ENCODE peak calls at places on chromosomes 3 and 15, in five cellular contexts. One of them, this sample, is unnamed.

GRCh38 chr3:18544135-18544534 is 119.0 kb upstream of the SATB1 start:
- DNase-seq in HepG2: no peak
- DNase-seq in K562: no peak
- DNase-seq in GM12878: no peak
- DNase-seq in H1: no peak
- DNase-seq in this sample: no peak

GRCh38 chr15:99431661-99432091 is 134.1 kb upstream of the MEF2A start:
- DNase-seq in K562: no peak
- DNase-seq in GM12878: no peak
- DNase-seq in H1: no peak
- DNase-seq in HepG2: no peak
- DNase-seq in this sample: no peak

GRCh38 chr15:91953432-91953831 is 99.9 kb downstream of the SLCO3A1 start:
- DNase-seq in HepG2: no peak
- DNase-seq in GM12878: no peak
- DNase-seq in H1: no peak
- DNase-seq in K562: no peak
- DNase-seq in this sample: no peak

GRCh38 chr3:126085276-126085675 is 1.4 kb upstream of the SLC41A3 start:
- DNase-seq in K562: no peak
- DNase-seq in H1: no peak
- DNase-seq in HepG2: no peak
- DNase-seq in GM12878: no peak
- DNase-seq in this sample: no peak

GRCh38 chr3:191331443-191331842 is 1.1 kb upstream of the UTS2B start:
- DNase-seq in GM12878: no peak
- DNase-seq in K562: no peak
- DNase-seq in H1: no peak
- DNase-seq in HepG2: no peak
- DNase-seq in this sample: no peak

GRCh38 chr3:127777332-127777731 is 45.0 kb downstream of the MGLL start:
- DNase-seq in HepG2: no peak
- DNase-seq in K562: no peak
- DNase-seq in H1: no peak
- DNase-seq in GM12878: no peak
- DNase-seq in this sample: no peak

GRCh38 chr3:122074621-122075265 is 19.6 kb downstream of the CD86 start:
- DNase-seq in GM12878: peak; percentile 92
- DNase-seq in HepG2: no peak
- DNase-seq in H1: no peak
- DNase-seq in K562: no peak
- DNase-seq in this sample: no peak

GRCh38 chr3:65811050-65811766 is 227.5 kb downstream of the MAGI1 start:
- DNase-seq in HepG2: no peak
- DNase-seq in H1: no peak
- DNase-seq in K562: no peak
- DNase-seq in GM12878: no peak
- DNase-seq in this sample: no peak

GRCh38 chr3:64998317-64998716 is 310.5 kb upstream of the ADAMTS9 start:
- DNase-seq in HepG2: no peak
- DNase-seq in H1: no peak
- DNase-seq in K562: no peak
- DNase-seq in GM12878: no peak
- DNase-seq in this sample: no peak

GRCh38 chr3:141610993-141611392 is 124.2 kb downstream of the RASA2 start:
- DNase-seq in K562: no peak
- DNase-seq in H1: no peak
- DNase-seq in GM12878: no peak
- DNase-seq in HepG2: no peak
- DNase-seq in this sample: no peak

GRCh38 chr15:76994971-76995945 is at the start of gene PSTPIP1:
- DNase-seq in H1: no peak
- DNase-seq in GM12878: no peak
- DNase-seq in HepG2: no peak
- DNase-seq in K562: no peak
- DNase-seq in this sample: peak; percentile 11

GRCh38 chr3:113304856-113305540 is 93.6 kb downstream of the BOC start:
- DNase-seq in GM12878: no peak
- DNase-seq in HepG2: no peak
- DNase-seq in K562: peak; percentile 5
- DNase-seq in H1: no peak
- DNase-seq in this sample: peak; percentile 38

GRCh38 chr3:14925729-14926591 is 21.4 kb upstream of the NR2C2 start:
- DNase-seq in HepG2: peak; percentile 62
- DNase-seq in GM12878: no peak
- DNase-seq in H1: no peak
- DNase-seq in K562: peak; percentile 82
- DNase-seq in this sample: no peak

GRCh38 chr3:18345015-18345367 is 80.1 kb downstream of the SATB1 start:
- DNase-seq in HepG2: no peak
- DNase-seq in H1: no peak
- DNase-seq in K562: no peak
- DNase-seq in GM12878: no peak
- DNase-seq in this sample: no peak

GRCh38 chr3:42719002-42719401 is 16.4 kb upstream of the HHATL start:
- DNase-seq in GM12878: no peak
- DNase-seq in H1: no peak
- DNase-seq in HepG2: no peak
- DNase-seq in K562: no peak
- DNase-seq in this sample: no peak

GRCh38 chr15:23690450-23690852 is 3.3 kb upstream of the NDN start:
- DNase-seq in GM12878: no peak
- DNase-seq in H1: no peak
- DNase-seq in HepG2: peak; percentile 93
- DNase-seq in K562: peak; percentile 11
- DNase-seq in this sample: peak; percentile 41

GRCh38 chr3:10505050-10505790 is at the start of gene ATP2B2:
- DNase-seq in HepG2: no peak
- DNase-seq in K562: no peak
- DNase-seq in GM12878: no peak
- DNase-seq in H1: no peak
- DNase-seq in this sample: peak; percentile 56

GRCh38 chr3:187831125-187832051 is 86.1 kb upstream of the BCL6 start:
- DNase-seq in HepG2: no peak
- DNase-seq in GM12878: no peak
- DNase-seq in K562: no peak
- DNase-seq in H1: no peak
- DNase-seq in this sample: no peak

GRCh38 chr3:65537109-65537508 is 501.6 kb downstream of the MAGI1 start:
- DNase-seq in H1: no peak
- DNase-seq in K562: no peak
- DNase-seq in GM12878: no peak
- DNase-seq in HepG2: no peak
- DNase-seq in this sample: no peak

GRCh38 chr15:26561130-26561529 is 211.7 kb downstream of the GABRB3 start:
- DNase-seq in GM12878: no peak
- DNase-seq in K562: no peak
- DNase-seq in H1: no peak
- DNase-seq in HepG2: no peak
- DNase-seq in this sample: no peak

GRCh38 chr15:68431792-68432401 is at the start of gene ITGA11:
- DNase-seq in GM12878: no peak
- DNase-seq in H1: no peak
- DNase-seq in K562: no peak
- DNase-seq in HepG2: no peak
- DNase-seq in this sample: peak; percentile 79

GRCh38 chr3:141795719-141796435 is 32.7 kb downstream of the GRK7 start:
- DNase-seq in HepG2: no peak
- DNase-seq in GM12878: no peak
- DNase-seq in K562: no peak
- DNase-seq in H1: no peak
- DNase-seq in this sample: no peak

GRCh38 chr3:21020681-21021080 is 730.3 kb downstream of the ZNF385D start:
- DNase-seq in H1: no peak
- DNase-seq in HepG2: no peak
- DNase-seq in K562: no peak
- DNase-seq in GM12878: no peak
- DNase-seq in this sample: no peak

DNA sequence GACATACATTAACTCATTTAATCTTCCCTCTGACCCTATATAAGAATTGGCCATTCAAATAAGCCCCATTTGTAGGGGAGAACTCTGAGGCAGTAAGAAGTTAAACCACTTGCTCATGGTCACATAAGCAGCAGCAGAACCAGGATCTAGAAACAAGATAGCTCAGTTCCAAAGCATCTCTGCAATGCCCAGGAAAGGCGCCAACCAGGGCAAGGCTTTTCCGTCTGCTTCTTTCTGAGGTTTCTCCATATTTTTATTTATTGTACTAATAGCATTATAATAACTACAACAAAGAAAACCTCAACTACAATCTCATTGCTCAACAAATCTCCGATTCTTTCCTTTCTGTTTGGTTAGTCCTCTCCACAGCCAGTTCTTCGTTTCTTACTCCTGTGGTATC is 4.3 kb upstream of the UBE2E2 start:
- DNase-seq in H1: no peak
- DNase-seq in GM12878: no peak
- DNase-seq in HepG2: no peak
- DNase-seq in K562: no peak
- DNase-seq in this sample: no peak
- TF ChIP-seq ATF2 in H1: no peak
- TF ChIP-seq ATF2 in GM12878: no peak
- TF ChIP-seq ATF2 in HepG2: no peak
- TF ChIP-seq ATF2 in K562: no peak
- TF ChIP-seq ATF2 in this sample: no peak

DNA sequence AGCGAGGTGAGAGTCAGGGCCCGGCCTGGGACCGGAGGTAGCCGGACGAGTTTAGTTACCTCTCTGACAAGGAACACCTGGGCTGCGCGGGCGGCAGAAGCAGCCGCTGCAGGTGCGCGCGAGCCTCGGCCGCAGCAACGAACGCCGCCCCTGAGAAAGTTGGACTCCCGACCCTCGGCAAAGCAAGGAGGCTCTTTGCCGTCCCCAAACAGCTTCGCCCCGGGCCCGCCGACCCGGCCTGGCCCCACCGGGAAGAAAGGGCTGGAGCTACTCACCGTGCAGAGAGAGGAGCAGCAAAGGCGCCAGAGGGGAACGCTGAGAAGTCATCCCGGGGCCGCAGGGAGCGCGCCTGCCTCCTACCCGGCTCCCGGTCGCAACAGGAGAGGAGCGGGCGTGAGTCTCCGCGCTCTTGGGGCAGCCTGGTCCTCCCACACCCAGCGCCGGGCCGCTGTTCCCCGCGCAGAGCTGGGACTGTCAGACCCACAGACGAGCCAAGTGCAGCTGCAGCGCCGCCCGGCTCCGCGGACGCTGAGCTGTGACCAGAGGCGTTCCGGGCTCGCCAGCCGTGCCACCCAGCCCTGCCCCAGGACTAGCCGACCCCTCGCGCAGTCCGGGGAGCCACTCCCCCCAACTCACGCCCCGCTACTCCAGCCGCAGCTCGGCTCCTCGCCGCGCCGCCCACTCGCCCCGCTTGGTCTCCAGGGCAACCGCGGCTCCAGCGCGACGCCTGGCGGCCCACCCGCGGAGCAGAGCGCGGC is at the start of gene IGSF11:
- DNase-seq in GM12878: no peak
- DNase-seq in H1: peak; percentile 34
- DNase-seq in K562: peak; percentile 73
- DNase-seq in HepG2: peak; percentile 9
- DNase-seq in this sample: peak; percentile 76
- TF ChIP-seq ATF2 in GM12878: no peak
- TF ChIP-seq ATF2 in H1: no peak
- TF ChIP-seq ATF2 in K562: no peak
- TF ChIP-seq ATF2 in HepG2: no peak
- TF ChIP-seq ATF2 in this sample: no peak

DNA sequence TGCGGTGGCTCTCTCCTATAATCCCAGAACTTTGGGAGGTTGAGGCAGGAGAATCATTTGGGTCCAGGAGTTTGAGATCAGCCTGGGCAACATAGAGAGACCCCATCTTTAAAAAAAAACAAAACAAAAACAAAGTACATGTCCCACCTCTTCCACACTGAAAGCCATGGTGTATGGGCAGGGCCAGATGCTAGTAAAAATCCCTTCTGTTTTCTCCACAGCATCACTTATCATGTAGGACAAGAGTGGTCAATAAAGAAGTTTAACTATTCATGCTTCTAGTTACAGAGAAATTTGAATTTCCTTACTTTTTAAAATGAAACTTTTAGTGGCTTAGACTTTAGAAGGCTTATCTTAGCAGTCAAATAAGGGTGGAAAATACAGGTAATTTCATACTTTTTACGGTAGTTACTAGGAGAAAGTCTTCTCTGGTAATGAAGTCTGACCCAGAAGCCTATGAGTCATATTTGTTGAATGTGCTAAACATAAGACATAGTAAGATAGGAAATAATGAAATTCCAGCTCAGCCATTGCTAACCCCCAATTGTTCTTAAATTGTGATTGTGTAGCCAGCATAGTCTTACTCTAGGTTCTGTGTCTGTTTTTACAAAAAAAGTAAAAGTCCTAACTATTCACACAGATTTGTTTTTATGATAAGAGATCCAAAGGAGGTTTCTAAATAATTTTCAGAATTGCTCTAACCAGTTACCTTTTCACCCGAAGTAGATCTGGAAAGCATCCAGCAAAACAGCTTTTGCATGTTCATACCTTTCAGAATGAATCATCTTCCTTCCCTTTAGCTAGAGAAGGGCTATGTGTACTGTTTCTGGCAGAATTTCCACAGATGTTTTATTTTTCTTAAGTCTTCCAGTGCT is 16.4 kb upstream of the ZNF609 start:
- DNase-seq in K562: peak; percentile 65
- DNase-seq in HepG2: peak; percentile 10
- DNase-seq in GM12878: no peak
- DNase-seq in H1: no peak
- DNase-seq in this sample: no peak
- TF ChIP-seq ATF2 in K562: no peak
- TF ChIP-seq ATF2 in HepG2: no peak
- TF ChIP-seq ATF2 in GM12878: peak; percentile 78
- TF ChIP-seq ATF2 in H1: no peak
- TF ChIP-seq ATF2 in this sample: no peak

GRCh38 chr15:64310036-64310435 is 45.9 kb downstream of the CSNK1G1 start:
- DNase-seq in HepG2: no peak
- DNase-seq in K562: no peak
- DNase-seq in GM12878: no peak
- DNase-seq in H1: no peak
- DNase-seq in this sample: no peak

DNA sequence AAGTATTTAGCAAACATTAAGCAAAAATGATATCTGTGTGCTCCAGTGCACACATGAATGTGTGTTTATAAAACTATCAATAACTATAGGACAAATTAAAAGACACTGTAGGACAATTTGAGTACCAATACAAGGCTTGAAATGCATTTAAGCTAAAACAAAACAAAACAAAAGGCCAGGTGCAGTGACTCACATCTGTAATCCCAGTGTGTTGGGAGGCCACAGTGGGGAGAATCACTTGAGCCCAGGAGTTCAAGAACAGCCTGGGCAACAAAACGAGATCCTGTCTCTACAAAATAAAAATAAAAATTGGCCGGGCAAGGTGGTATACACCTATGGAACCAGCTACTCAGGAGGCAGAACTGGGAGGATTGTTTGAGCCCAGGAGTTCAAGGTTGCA is 50.7 kb downstream of the CSNK1G1 start:
- DNase-seq in GM12878: no peak
- DNase-seq in K562: no peak
- DNase-seq in HepG2: no peak
- DNase-seq in H1: no peak
- DNase-seq in this sample: no peak
- TF ChIP-seq ATF2 in GM12878: no peak
- TF ChIP-seq ATF2 in K562: no peak
- TF ChIP-seq ATF2 in HepG2: no peak
- TF ChIP-seq ATF2 in H1: no peak
- TF ChIP-seq ATF2 in this sample: no peak